ENCODE peak calls at places on chromosomes 4 and X, in seven cellular contexts. One of them, this sample, is unnamed.

GRCh38 chr4:126223784-126224407 is 909.1 kb downstream of the FAT4 start:
- DNase-seq in fibroblast of lung: peak; percentile 16
- DNase-seq in stomach: no peak
- DNase-seq in tibial nerve: no peak
- DNase-seq in WERI-Rb-1: no peak
- DNase-seq in endodermal cell: no peak
- DNase-seq in kidney: no peak
- DNase-seq in this sample: no peak

GRCh38 chr4:40473578-40474388 is 138.7 kb downstream of the CHRNA9 start:
- DNase-seq in tibial nerve: no peak
- DNase-seq in endodermal cell: no peak
- DNase-seq in stomach: peak; percentile 46
- DNase-seq in fibroblast of lung: no peak
- DNase-seq in WERI-Rb-1: no peak
- DNase-seq in kidney: no peak
- DNase-seq in this sample: no peak

GRCh38 chrX:13938053-13938765 is 91.5 kb downstream of the GEMIN8 start:
- DNase-seq in kidney: peak; percentile 80
- DNase-seq in tibial nerve: no peak
- DNase-seq in stomach: peak; percentile 40
- DNase-seq in WERI-Rb-1: peak; percentile 42
- DNase-seq in endodermal cell: peak; percentile 78
- DNase-seq in fibroblast of lung: peak; percentile 6
- DNase-seq in this sample: no peak

GRCh38 chrX:71067727-71068051 is 445 bp downstream of the SNX12 start:
- DNase-seq in endodermal cell: no peak
- DNase-seq in kidney: no peak
- DNase-seq in WERI-Rb-1: no peak
- DNase-seq in fibroblast of lung: no peak
- DNase-seq in tibial nerve: no peak
- DNase-seq in stomach: no peak
- DNase-seq in this sample: no peak

GRCh38 chr4:109969909-109970308 is 57.2 kb downstream of the EGF start:
- DNase-seq in stomach: no peak
- DNase-seq in endodermal cell: no peak
- DNase-seq in WERI-Rb-1: no peak
- DNase-seq in fibroblast of lung: no peak
- DNase-seq in kidney: no peak
- DNase-seq in tibial nerve: no peak
- DNase-seq in this sample: no peak

GRCh38 chr4:153486281-153487151 is 20.4 kb downstream of the TMEM131L start:
- DNase-seq in tibial nerve: no peak
- DNase-seq in fibroblast of lung: peak; percentile 95
- DNase-seq in kidney: peak; percentile 73
- DNase-seq in endodermal cell: peak; percentile 89
- DNase-seq in WERI-Rb-1: no peak
- DNase-seq in stomach: peak; percentile 38
- DNase-seq in this sample: no peak

GRCh38 chrX:49999048-49999447 is 76.7 kb downstream of the CLCN5 start:
- DNase-seq in tibial nerve: no peak
- DNase-seq in fibroblast of lung: peak; percentile 11
- DNase-seq in kidney: no peak
- DNase-seq in stomach: no peak
- DNase-seq in WERI-Rb-1: no peak
- DNase-seq in endodermal cell: no peak
- DNase-seq in this sample: no peak

GRCh38 chrX:40107291-40108083 is 9.7 kb upstream of the BCOR start:
- DNase-seq in tibial nerve: no peak
- DNase-seq in kidney: peak; percentile 93
- DNase-seq in stomach: peak; percentile 71
- DNase-seq in fibroblast of lung: no peak
- DNase-seq in WERI-Rb-1: peak; percentile 85
- DNase-seq in endodermal cell: peak; percentile 90
- DNase-seq in this sample: peak; percentile 41

GRCh38 chr4:169150806-169151205 is 120.0 kb downstream of the SH3RF1 start:
- DNase-seq in fibroblast of lung: no peak
- DNase-seq in stomach: no peak
- DNase-seq in WERI-Rb-1: no peak
- DNase-seq in kidney: no peak
- DNase-seq in endodermal cell: no peak
- DNase-seq in tibial nerve: no peak
- DNase-seq in this sample: no peak

GRCh38 chrX:47543496-47543895 is 17.5 kb upstream of the ARAF start:
- DNase-seq in endodermal cell: no peak
- DNase-seq in stomach: no peak
- DNase-seq in WERI-Rb-1: no peak
- DNase-seq in tibial nerve: no peak
- DNase-seq in kidney: no peak
- DNase-seq in fibroblast of lung: no peak
- DNase-seq in this sample: no peak

GRCh38 chr4:65139998-65140397 is 530.3 kb downstream of the EPHA5 start:
- DNase-seq in endodermal cell: no peak
- DNase-seq in WERI-Rb-1: no peak
- DNase-seq in kidney: no peak
- DNase-seq in fibroblast of lung: peak; percentile 16
- DNase-seq in stomach: no peak
- DNase-seq in tibial nerve: no peak
- DNase-seq in this sample: no peak

GRCh38 chr4:146643812-146644401 is 5.2 kb downstream of the POU4F2 start:
- DNase-seq in endodermal cell: no peak
- DNase-seq in WERI-Rb-1: no peak
- DNase-seq in fibroblast of lung: peak; percentile 23
- DNase-seq in tibial nerve: no peak
- DNase-seq in stomach: no peak
- DNase-seq in kidney: no peak
- DNase-seq in this sample: no peak

GRCh38 chrX:140141444-140142029 is 176.2 kb upstream of the CXorf66 start:
- DNase-seq in tibial nerve: no peak
- DNase-seq in endodermal cell: peak; percentile 68
- DNase-seq in fibroblast of lung: no peak
- DNase-seq in kidney: no peak
- DNase-seq in WERI-Rb-1: peak; percentile 16
- DNase-seq in stomach: peak; percentile 31
- DNase-seq in this sample: peak; percentile 11

GRCh38 chr4:113449407-113449974 is 312.0 kb downstream of the CAMK2D start:
- DNase-seq in kidney: no peak
- DNase-seq in endodermal cell: no peak
- DNase-seq in WERI-Rb-1: no peak
- DNase-seq in fibroblast of lung: no peak
- DNase-seq in stomach: no peak
- DNase-seq in tibial nerve: no peak
- DNase-seq in this sample: no peak

GRCh38 chr4:24799544-24800272 is 4.3 kb downstream of the SOD3 start:
- DNase-seq in fibroblast of lung: peak; percentile 32
- DNase-seq in kidney: peak; percentile 77
- DNase-seq in WERI-Rb-1: no peak
- DNase-seq in stomach: no peak
- DNase-seq in tibial nerve: no peak
- DNase-seq in endodermal cell: peak; percentile 66
- DNase-seq in this sample: no peak

GRCh38 chr4:86972997-86973396 is 38.2 kb downstream of the AFF1 start:
- DNase-seq in endodermal cell: peak; percentile 68
- DNase-seq in kidney: no peak
- DNase-seq in stomach: peak; percentile 75
- DNase-seq in fibroblast of lung: no peak
- DNase-seq in WERI-Rb-1: peak; percentile 47
- DNase-seq in tibial nerve: no peak
- DNase-seq in this sample: no peak

GRCh38 chrX:30610050-30610449 is 32.5 kb upstream of the TASL start:
- DNase-seq in endodermal cell: no peak
- DNase-seq in stomach: no peak
- DNase-seq in tibial nerve: no peak
- DNase-seq in fibroblast of lung: no peak
- DNase-seq in kidney: no peak
- DNase-seq in WERI-Rb-1: no peak
- DNase-seq in this sample: no peak

GRCh38 chrX:9464435-9465371 is at the start of gene TBL1X:
- DNase-seq in kidney: peak; percentile 87
- DNase-seq in WERI-Rb-1: peak; percentile 62
- DNase-seq in fibroblast of lung: peak; percentile 28
- DNase-seq in tibial nerve: no peak
- DNase-seq in stomach: peak; percentile 51
- DNase-seq in endodermal cell: peak; percentile 73
- DNase-seq in this sample: no peak

GRCh38 chrX:47743504-47743903 is 84.5 kb upstream of the UXT start:
- DNase-seq in fibroblast of lung: peak; percentile 26
- DNase-seq in endodermal cell: no peak
- DNase-seq in stomach: no peak
- DNase-seq in kidney: no peak
- DNase-seq in tibial nerve: no peak
- DNase-seq in WERI-Rb-1: no peak
- DNase-seq in this sample: no peak

GRCh38 chr4:104795264-104795934 is 300.7 kb upstream of the CXXC4 start:
- DNase-seq in tibial nerve: no peak
- DNase-seq in endodermal cell: no peak
- DNase-seq in stomach: no peak
- DNase-seq in kidney: no peak
- DNase-seq in WERI-Rb-1: no peak
- DNase-seq in fibroblast of lung: no peak
- DNase-seq in this sample: no peak

GRCh38 chr4:177791188-177791587 is 349.0 kb upstream of the AGA start:
- DNase-seq in tibial nerve: no peak
- DNase-seq in kidney: no peak
- DNase-seq in endodermal cell: no peak
- DNase-seq in stomach: no peak
- DNase-seq in fibroblast of lung: no peak
- DNase-seq in WERI-Rb-1: no peak
- DNase-seq in this sample: no peak

GRCh38 chrX:7146703-7147430 is 645 bp upstream of the STS start:
- DNase-seq in tibial nerve: no peak
- DNase-seq in fibroblast of lung: no peak
- DNase-seq in stomach: peak; percentile 45
- DNase-seq in kidney: no peak
- DNase-seq in endodermal cell: no peak
- DNase-seq in WERI-Rb-1: peak; percentile 28
- DNase-seq in this sample: no peak

GRCh38 chr4:4849524-4850193 is 9.8 kb upstream of the MSX1 start:
- DNase-seq in fibroblast of lung: no peak
- DNase-seq in tibial nerve: no peak
- DNase-seq in endodermal cell: peak; percentile 31
- DNase-seq in WERI-Rb-1: no peak
- DNase-seq in stomach: no peak
- DNase-seq in kidney: no peak
- DNase-seq in this sample: peak; percentile 11

GRCh38 chrX:47093248-47093647 is 15.0 kb downstream of the RGN start:
- DNase-seq in fibroblast of lung: peak; percentile 24
- DNase-seq in kidney: no peak
- DNase-seq in tibial nerve: no peak
- DNase-seq in WERI-Rb-1: peak; percentile 12
- DNase-seq in stomach: no peak
- DNase-seq in endodermal cell: no peak
- DNase-seq in this sample: no peak

GRCh38 chr4:145278341-145279121 is 98.1 kb upstream of the OTUD4 start:
- DNase-seq in tibial nerve: no peak
- DNase-seq in kidney: no peak
- DNase-seq in endodermal cell: no peak
- DNase-seq in WERI-Rb-1: no peak
- DNase-seq in stomach: no peak
- DNase-seq in fibroblast of lung: peak; percentile 87
- DNase-seq in this sample: no peak

GRCh38 chrX:12843668-12844279 is 23.1 kb upstream of the TLR7 start:
- DNase-seq in fibroblast of lung: no peak
- DNase-seq in kidney: no peak
- DNase-seq in endodermal cell: no peak
- DNase-seq in tibial nerve: no peak
- DNase-seq in WERI-Rb-1: no peak
- DNase-seq in stomach: no peak
- DNase-seq in this sample: no peak
- H3K27ac ChIP-seq in fibroblast of lung: no peak overlapping the region
- H3K27ac ChIP-seq in kidney: no peak overlapping the region
- H3K27ac ChIP-seq in endodermal cell: peak overlapping the region; percentile 38
- H3K27ac ChIP-seq in tibial nerve: no peak overlapping the region
- H3K27ac ChIP-seq in WERI-Rb-1: no peak overlapping the region
- H3K27ac ChIP-seq in stomach: no peak overlapping the region
- H3K27ac ChIP-seq in this sample: no peak overlapping the region

DNA sequence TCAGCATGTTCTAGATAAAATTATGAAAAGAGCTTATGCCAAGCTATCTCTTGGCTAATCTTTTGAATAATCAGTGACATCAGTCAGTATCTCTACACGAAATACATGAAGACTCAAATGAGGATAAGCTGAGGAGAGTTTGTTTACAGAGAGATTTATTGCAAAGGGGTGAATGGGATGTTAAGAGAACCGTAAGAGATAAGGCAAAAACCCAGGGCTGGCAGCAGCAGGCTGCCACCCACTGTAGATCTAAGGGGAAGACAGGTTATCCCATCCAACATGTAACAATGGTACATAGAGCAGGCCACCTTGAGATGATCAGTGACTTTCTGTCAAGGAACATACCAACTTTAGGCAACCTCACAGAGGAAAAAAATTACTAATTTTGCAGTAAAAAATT is 432.1 kb upstream of the NR3C2 start:
- DNase-seq in endodermal cell: peak; percentile 53
- DNase-seq in kidney: no peak
- DNase-seq in tibial nerve: no peak
- DNase-seq in fibroblast of lung: no peak
- DNase-seq in WERI-Rb-1: no peak
- DNase-seq in stomach: no peak
- DNase-seq in this sample: no peak
- TF ChIP-seq CTCF in endodermal cell: peak; percentile 58
- TF ChIP-seq CTCF in kidney: no peak
- TF ChIP-seq CTCF in tibial nerve: no peak
- TF ChIP-seq CTCF in fibroblast of lung: no peak
- TF ChIP-seq CTCF in WERI-Rb-1: peak; percentile 24
- TF ChIP-seq CTCF in stomach: no peak
- TF ChIP-seq CTCF in this sample: no peak

GRCh38 chrX:85244411-85245210 is 820 bp downstream of the ZNF711 start:
- DNase-seq in WERI-Rb-1: peak; percentile 9
- DNase-seq in kidney: peak; percentile 53
- DNase-seq in fibroblast of lung: peak; percentile 41
- DNase-seq in endodermal cell: peak; percentile 55
- DNase-seq in stomach: no peak
- DNase-seq in tibial nerve: no peak
- DNase-seq in this sample: peak; percentile 5

GRCh38 chrX:85243761-85244410 is at the start of the genes SATL1 and ZNF711:
- DNase-seq in kidney: peak; percentile 74
- DNase-seq in tibial nerve: no peak
- DNase-seq in fibroblast of lung: peak; percentile 73
- DNase-seq in WERI-Rb-1: peak; percentile 86
- DNase-seq in stomach: peak; percentile 42
- DNase-seq in endodermal cell: peak; percentile 91
- DNase-seq in this sample: peak; percentile 29

DNA sequence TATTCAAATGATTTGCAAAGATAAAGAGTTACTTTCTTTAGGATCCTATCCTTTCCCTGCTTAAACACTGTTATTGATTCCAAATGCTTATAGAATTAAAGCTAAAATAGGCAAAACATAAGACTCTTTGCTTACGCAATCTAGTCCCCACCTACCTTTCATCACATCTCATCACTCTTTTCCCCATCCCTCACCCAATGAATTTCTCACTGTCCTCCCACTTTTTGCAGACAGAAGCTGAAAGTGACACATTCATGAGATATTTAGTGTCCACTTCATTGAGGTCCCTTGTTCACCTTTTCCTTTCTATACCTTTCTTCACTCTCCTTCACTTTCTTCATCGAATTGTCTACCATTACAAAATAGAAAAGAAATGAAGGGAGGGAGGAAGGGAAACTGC is 424 bp downstream of the SATL1 start:
- DNase-seq in tibial nerve: no peak
- DNase-seq in endodermal cell: no peak
- DNase-seq in fibroblast of lung: peak; percentile 1
- DNase-seq in stomach: no peak
- DNase-seq in WERI-Rb-1: no peak
- DNase-seq in kidney: no peak
- DNase-seq in this sample: no peak
- H3K4me3 ChIP-seq in tibial nerve: peak overlapping the region; percentile 36
- H3K4me3 ChIP-seq in endodermal cell: peak overlapping the region; percentile 93
- H3K4me3 ChIP-seq in fibroblast of lung: peak overlapping the region; percentile 37
- H3K4me3 ChIP-seq in stomach: peak overlapping the region; percentile 59
- H3K4me3 ChIP-seq in WERI-Rb-1: peak overlapping the region; percentile 91
- H3K4me3 ChIP-seq in kidney: peak overlapping the region; percentile 55
- H3K4me3 ChIP-seq in this sample: peak overlapping the region; percentile 63

GRCh38 chrX:38806054-38806389 is 4.8 kb downstream of the MID1IP1 start:
- DNase-seq in tibial nerve: no peak
- DNase-seq in kidney: no peak
- DNase-seq in stomach: no peak
- DNase-seq in endodermal cell: no peak
- DNase-seq in fibroblast of lung: no peak
- DNase-seq in WERI-Rb-1: no peak
- DNase-seq in this sample: no peak
- H3K27ac ChIP-seq in tibial nerve: peak overlapping the region; percentile 91
- H3K27ac ChIP-seq in kidney: peak overlapping the region; percentile 92
- H3K27ac ChIP-seq in stomach: peak overlapping the region; percentile 95
- H3K27ac ChIP-seq in endodermal cell: peak overlapping the region; percentile 44
- H3K27ac ChIP-seq in fibroblast of lung: peak overlapping the region; percentile 68
- H3K27ac ChIP-seq in WERI-Rb-1: peak overlapping the region; percentile 86
- H3K27ac ChIP-seq in this sample: peak overlapping the region; percentile 91

This sample was measured in dorsolateral prefrontal cortex.